ENCODE peak calls at places on chromosomes 11 and 22, in seven cellular contexts. J, V, D, N, C, Q and H are unnamed samples.
A peak's percentile ranks its signal among the peaks of the same experiment; 100 is the strongest.

GRCh38 chr22:45867118-45867905 is 109.7 kb downstream of the WNT7B start:
- DNase-seq in J (no peak), V (no peak), D (no peak), N (peak; percentile 70), C (peak; percentile 14), Q (peak; percentile 91), H (peak; percentile 70)

GRCh38 chr11:28826807-28827206 is 718.6 kb downstream of the METTL15 start:
- DNase-seq in J (no peak), V (no peak), D (no peak), N (no peak), C (no peak), Q (no peak), H (no peak)

GRCh38 chr11:76689313-76689712 is 18.8 kb upstream of the LRRC32 start:
- DNase-seq in J (no peak), V (no peak), D (no peak), N (no peak), C (no peak), Q (peak; percentile 56), H (peak; percentile 86)

GRCh38 chr22:31106651-31107205 is 640 bp downstream of the SELENOM start:
- DNase-seq in J (no peak), V (no peak), D (no peak), N (no peak), C (no peak), Q (no peak), H (no peak)

GRCh38 chr11:15673408-15673811 is 558.7 kb downstream of the INSC start:
- DNase-seq in J (no peak), V (no peak), D (no peak), N (no peak), C (no peak), Q (no peak), H (no peak)

GRCh38 chr11:35061516-35062440 is 77.2 kb upstream of the CD44 start:
- DNase-seq in J (no peak), V (no peak), D (no peak), N (no peak), C (no peak), Q (no peak), H (no peak)

GRCh38 chr11:123305601-123306000 is 110.6 kb upstream of the CLMP start:
- DNase-seq in J (no peak), V (no peak), D (peak; percentile 7), N (no peak), C (no peak), Q (no peak), H (no peak)

GRCh38 chr11:118522571-118523072 is 4.7 kb upstream of the TTC36 start:
- DNase-seq in J (no peak), V (no peak), D (no peak), N (no peak), C (no peak), Q (peak; percentile 71), H (no peak)

GRCh38 chr11:17686185-17686980 is 33.0 kb upstream of the MYOD1 start:
- DNase-seq in J (peak; percentile 84), V (no peak), D (no peak), N (no peak), C (no peak), Q (peak; percentile 54), H (no peak)

GRCh38 chr11:3709977-3710376 is 38.8 kb upstream of the CHRNA10 start:
- DNase-seq in J (no peak), V (no peak), D (no peak), N (no peak), C (peak; percentile 41), Q (no peak), H (no peak)

GRCh38 chr11:73154178-73154577 is 12.1 kb upstream of the FCHSD2 start:
- DNase-seq in J (no peak), V (no peak), D (peak; percentile 69), N (no peak), C (no peak), Q (no peak), H (no peak)

GRCh38 chr11:44949160-44950035 is 1.3 kb downstream of the TP53I11 start:
- DNase-seq in J (peak; percentile 63), V (no peak), D (peak; percentile 60), N (no peak), C (no peak), Q (peak; percentile 94), H (peak; percentile 75)

GRCh38 chr11:45942381-45942780 is 19.9 kb downstream of the LARGE2 start:
- DNase-seq in J (no peak), V (no peak), D (no peak), N (no peak), C (no peak), Q (no peak), H (no peak)

GRCh38 chr11:69442807-69443137 is 38.7 kb upstream of the LINC01488 start:
- DNase-seq in J (no peak), V (no peak), D (no peak), N (no peak), C (no peak), Q (peak; percentile 72), H (no peak)

GRCh38 chr11:122808494-122808893 is 29.8 kb upstream of the CRTAM start:
- DNase-seq in J (no peak), V (peak; percentile 11), D (peak; percentile 30), N (peak; percentile 78), C (no peak), Q (no peak), H (no peak)

GRCh38 chr11:46694095-46694494 is 6.3 kb downstream of the ARHGAP1 start:
- DNase-seq in J (no peak), V (no peak), D (no peak), N (no peak), C (no peak), Q (no peak), H (no peak)

GRCh38 chr11:57460017-57460755 is at the start of gene RTN4RL2:
- DNase-seq in J (peak; percentile 85), V (no peak), D (peak; percentile 71), N (no peak), C (no peak), Q (peak; percentile 96), H (peak; percentile 75)

GRCh38 chr22:49178246-49179005 is 649.2 kb downstream of the BRD1 start:
- DNase-seq in J (no peak), V (no peak), D (no peak), N (no peak), C (no peak), Q (no peak), H (no peak)

GRCh38 chr22:24498826-24499225 is 3.7 kb downstream of the UPB1 start:
- DNase-seq in J (no peak), V (no peak), D (no peak), N (no peak), C (no peak), Q (no peak), H (peak; percentile 44)

GRCh38 chr11:1943977-1944376 is 3.2 kb upstream of the MRPL23 start:
- DNase-seq in J (no peak), V (no peak), D (no peak), N (peak; percentile 63), C (peak; percentile 38), Q (no peak), H (peak; percentile 54)

GRCh38 chr11:44680982-44681597 is 45.7 kb upstream of the TSPAN18 start:
- DNase-seq in J (no peak), V (peak; percentile 28), D (no peak), N (no peak), C (no peak), Q (peak; percentile 63), H (no peak)

GRCh38 chr11:19890308-19890707 is 177.7 kb downstream of the NAV2 start:
- DNase-seq in J (no peak), V (no peak), D (no peak), N (no peak), C (no peak), Q (no peak), H (no peak)

GRCh38 chr11:119149371-119150275 is 771 bp downstream of the ABCG4 start:
- DNase-seq in J (peak; percentile 41), V (no peak), D (no peak), N (no peak), C (no peak), Q (peak; percentile 85), H (peak; percentile 64)

GRCh38 chr22:39559456-39560105 is 11.0 kb upstream of the CACNA1I start:
- DNase-seq in J (no peak), V (no peak), D (no peak), N (no peak), C (no peak), Q (peak; percentile 95), H (no peak)

GRCh38 chr22:36829370-36830002 is 12.7 kb upstream of the PVALB start:
- DNase-seq in J (no peak), V (no peak), D (no peak), N (peak; percentile 50), C (no peak), Q (no peak), H (peak; percentile 66)

GRCh38 chr11:69305885-69306540 is 12.1 kb downstream of the MYEOV start:
- DNase-seq in J (no peak), V (no peak), D (no peak), N (no peak), C (no peak), Q (no peak), H (peak; percentile 57)

GRCh38 chr11:66080055-66080817 is 10.2 kb downstream of the PACS1 start:
- DNase-seq in J (no peak), V (peak; percentile 56), D (no peak), N (no peak), C (no peak), Q (no peak), H (no peak)

GRCh38 chr22:46024136-46024840 is 47.3 kb upstream of the WNT7B start:
- DNase-seq in J (no peak), V (no peak), D (no peak), N (peak; percentile 44), C (no peak), Q (peak; percentile 22), H (no peak)